ENCODE peak calls at places on chromosomes 2 and 18, in seven cellular contexts. L, F, W, U, Z, P and J are unnamed samples.

GRCh38 chr2:203909946-203910476 is 26.6 kb upstream of the ICOS start:
- DNase-seq in F (no peak), W (no peak), L (no peak), Z (no peak), U (no peak), P (no peak), J (no peak)

GRCh38 chr2:36356199-36356989 is 816 bp downstream of the CRIM1 start:
- DNase-seq in U (peak; percentile 51), Z (peak; percentile 38), P (no peak), L (peak; percentile 34), F (no peak), W (peak; percentile 55), J (no peak)

GRCh38 chr2:29182920-29183319 is 67.7 kb downstream of the CLIP4 start:
- DNase-seq in Z (no peak), F (no peak), P (no peak), W (no peak), L (peak; percentile 39), U (no peak), J (no peak)

GRCh38 chr2:177147093-177147694 is 65.4 kb upstream of the HNRNPA3 start:
- DNase-seq in F (peak; percentile 60), Z (no peak), W (no peak), L (peak; percentile 58), U (no peak), P (peak; percentile 55), J (no peak)

GRCh38 chr2:54945401-54946219 is 104.6 kb downstream of the RTN4 start:
- DNase-seq in L (peak; percentile 68), P (peak; percentile 45), U (peak; percentile 57), Z (no peak), F (no peak), W (peak; percentile 40), J (peak; percentile 62)

GRCh38 chr2:6986894-6987487 is 69.8 kb downstream of the RNF144A start:
- DNase-seq in W (no peak), F (no peak), U (no peak), Z (no peak), P (peak; percentile 61), L (no peak), J (peak; percentile 23)

GRCh38 chr2:120822908-120823307 is 87.2 kb downstream of the GLI2 start:
- DNase-seq in P (no peak), W (no peak), L (no peak), Z (no peak), U (no peak), F (no peak), J (no peak)

GRCh38 chr2:64704161-64704560 is 50.4 kb upstream of the SERTAD2 start:
- DNase-seq in Z (no peak), W (no peak), F (no peak), L (no peak), U (no peak), P (no peak), J (no peak)

GRCh38 chr2:99153921-99154604 is 679 bp downstream of the TSGA10 start:
- DNase-seq in W (no peak), P (no peak), U (no peak), F (peak; percentile 18), L (peak; percentile 10), Z (no peak), J (no peak)

GRCh38 chr2:241009601-241010530 is 11.4 kb downstream of the SNED1 start:
- DNase-seq in P (no peak), W (peak; percentile 45), L (peak; percentile 50), F (no peak), U (peak; percentile 94), Z (no peak), J (peak; percentile 37)

GRCh38 chr2:238448031-238448955 is 21.6 kb downstream of the ASB1 start:
- DNase-seq in W (no peak), L (no peak), Z (no peak), F (no peak), U (no peak), P (no peak), J (no peak)

GRCh38 chr2:19648583-19648982 is 253.2 kb downstream of the TTC32 start:
- DNase-seq in Z (no peak), P (no peak), W (no peak), L (peak; percentile 90), U (no peak), F (no peak), J (no peak)

GRCh38 chr2:236719192-236719635 is 149.6 kb downstream of the ACKR3 start:
- DNase-seq in W (no peak), Z (no peak), P (no peak), F (no peak), L (no peak), U (no peak), J (no peak)

GRCh38 chr2:37625156-37625555 is 46.3 kb downstream of the CDC42EP3 start:
- DNase-seq in P (no peak), F (no peak), Z (no peak), U (no peak), L (peak; percentile 80), W (no peak), J (no peak)

GRCh38 chr2:18435425-18436037 is 124.9 kb downstream of the RDH14 start:
- DNase-seq in P (peak; percentile 58), F (peak; percentile 63), Z (peak; percentile 35), L (peak; percentile 79), U (no peak), W (no peak), J (no peak)

GRCh38 chr2:230714122-230714453 is 1.4 kb downstream of the CAB39 start:
- DNase-seq in W (no peak), P (peak; percentile 72), Z (no peak), U (no peak), L (peak; percentile 84), F (peak; percentile 46), J (no peak)

GRCh38 chr2:111251711-111252110 is 131.0 kb downstream of the BCL2L11 start:
- DNase-seq in U (no peak), P (no peak), W (no peak), L (no peak), Z (no peak), F (no peak), J (no peak)

GRCh38 chr18:59266459-59266858 is 6.8 kb downstream of the RAX start:
- DNase-seq in P (no peak), Z (no peak), U (no peak), F (no peak), L (no peak), W (no peak), J (no peak)

GRCh38 chr2:177666408-177666807 is 273.8 kb downstream of the AGPS start:
- DNase-seq in W (no peak), F (peak; percentile 43), Z (no peak), U (no peak), L (peak; percentile 1), P (no peak), J (no peak)

GRCh38 chr2:205889073-205889472 is 196.9 kb downstream of the INO80D start:
- DNase-seq in P (no peak), Z (no peak), W (no peak), L (peak; percentile 12), U (no peak), F (no peak), J (no peak)

GRCh38 chr2:182642328-182642727 is 73.7 kb upstream of the DNAJC10 start:
- DNase-seq in U (no peak), W (peak; percentile 33), Z (peak; percentile 36), P (peak; percentile 11), F (peak; percentile 50), L (peak; percentile 59), J (no peak)

GRCh38 chr2:9207641-9208301 is 1.2 kb downstream of the ASAP2 start:
- DNase-seq in L (no peak), P (no peak), U (no peak), F (peak; percentile 36), Z (no peak), W (peak; percentile 49), J (no peak)

GRCh38 chr18:75586576-75586975 is 159.1 kb upstream of the SMIM21 start:
- DNase-seq in F (no peak), U (no peak), W (no peak), L (no peak), P (no peak), Z (no peak), J (no peak)

DNA sequence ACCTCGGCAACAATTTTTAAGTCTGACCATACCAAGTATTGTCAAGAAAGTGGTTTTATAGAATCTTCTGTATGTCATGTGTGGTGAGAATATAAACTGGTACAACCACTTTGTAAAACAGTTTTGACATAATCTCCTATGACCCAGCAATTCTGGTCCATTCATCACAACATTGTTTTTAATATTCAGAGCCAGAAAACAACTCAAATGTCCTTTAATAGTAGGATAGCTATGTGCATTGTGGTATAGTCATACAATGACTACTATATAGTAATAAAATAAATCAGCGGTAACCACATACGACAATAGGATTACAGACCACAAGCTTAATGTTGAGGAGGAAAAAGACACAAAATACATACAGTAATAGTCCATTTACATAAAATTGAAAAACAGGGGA is 175.2 kb upstream of the SPATS2L start:
- DNase-seq in F (no peak), P (no peak), L (no peak), Z (no peak), U (no peak), W (no peak), J (no peak)
- H3K27ac ChIP-seq in F (no peak overlapping the region), P (no peak overlapping the region), L (no peak overlapping the region), Z (no peak overlapping the region), U (no peak overlapping the region), W (no peak overlapping the region), J (no peak overlapping the region)

DNA sequence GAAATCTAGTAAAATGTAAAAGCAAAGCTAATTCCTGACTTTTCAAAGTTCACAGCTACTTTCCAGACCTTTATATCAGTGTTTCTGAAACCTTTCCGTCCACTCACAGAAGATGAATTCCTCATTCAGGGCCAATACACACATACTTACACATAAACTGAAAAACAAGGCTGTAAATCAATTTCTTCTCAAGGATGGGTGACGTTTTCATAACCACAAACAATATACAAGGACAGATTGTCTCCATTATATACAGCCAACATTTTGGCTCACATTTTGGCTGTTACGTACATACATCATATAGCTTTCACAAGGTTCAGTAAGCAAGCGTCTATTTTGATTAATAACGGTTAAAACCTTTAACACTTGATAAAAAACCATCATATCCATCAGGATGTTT is 1.4 kb downstream of the RPRD1A start:
- DNase-seq in U (no peak), Z (no peak), W (no peak), F (peak; percentile 27), L (peak; percentile 67), P (no peak), J (no peak)
- H3K27ac ChIP-seq in U (no peak overlapping the region), Z (no peak overlapping the region), W (no peak overlapping the region), F (peak overlapping the region; percentile 96), L (no peak overlapping the region), P (peak overlapping the region; percentile 89), J (no peak overlapping the region)

GRCh38 chr2:101130081-101130480 is 21.1 kb downstream of the TBC1D8 start:
- DNase-seq in U (no peak), P (no peak), L (no peak), Z (no peak), F (no peak), W (no peak), J (no peak)
- H3K27ac ChIP-seq in U (no peak overlapping the region), P (peak overlapping the region; percentile 15), L (no peak overlapping the region), Z (no peak overlapping the region), F (no peak overlapping the region), W (peak overlapping the region; percentile 27), J (no peak overlapping the region)

DNA sequence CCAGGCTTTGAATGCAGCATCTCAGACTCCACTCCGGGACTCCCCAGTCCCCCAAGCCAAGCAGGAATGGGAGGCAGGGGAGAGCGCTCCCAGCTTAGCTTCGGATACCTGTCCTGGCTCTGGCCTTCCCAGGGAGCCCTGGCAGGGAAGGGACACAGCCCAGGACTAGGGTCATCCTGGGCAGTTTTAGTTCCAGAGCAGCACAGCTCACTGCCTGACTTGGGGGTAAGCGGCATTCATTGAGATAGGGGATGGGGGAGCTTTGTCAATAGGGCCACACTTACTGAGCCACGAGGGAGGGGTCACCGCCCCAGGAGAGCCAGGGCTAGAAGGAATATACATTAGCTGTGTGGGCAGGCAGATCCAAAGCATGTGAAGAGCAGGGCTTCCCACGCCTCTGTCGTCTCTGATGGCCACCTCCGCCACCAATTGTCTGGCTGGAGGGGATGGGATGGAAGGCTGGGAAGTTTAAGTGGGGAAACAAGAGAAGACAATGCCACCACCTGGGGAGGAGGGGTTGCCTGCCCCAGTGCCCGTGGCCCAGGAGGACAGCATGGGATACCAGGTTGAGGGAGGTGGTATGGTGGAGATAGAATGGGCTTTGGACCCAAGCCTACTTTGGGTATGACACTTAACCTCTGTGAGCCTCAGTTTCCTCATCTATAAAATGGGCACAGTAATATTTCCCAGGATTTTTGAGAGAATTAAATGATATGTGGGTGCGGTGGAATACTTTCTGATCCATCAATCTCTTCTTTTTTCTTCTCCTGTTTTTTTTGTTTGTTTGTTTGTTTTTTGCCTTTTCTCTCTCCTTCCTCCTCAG is 40.2 kb downstream of the SCTR start:
- DNase-seq in W (no peak), L (no peak), Z (no peak), P (no peak), U (peak; percentile 4), F (no peak), J (no peak)
- H3K27ac ChIP-seq in W (peak overlapping the region; percentile 34), L (no peak overlapping the region), Z (peak overlapping the region; percentile 64), P (no peak overlapping the region), U (no peak overlapping the region), F (no peak overlapping the region), J (no peak overlapping the region)